ENCODE peak calls at places on chromosomes 11 and 22, in seven cellular contexts. W is AG08395; Q is ureter; P is AG04450; C is Karpas-422; M is stimulated activated effector memory CD8-positive, alpha-beta T cell treated with anti-CD3 and anti-CD28 coated beads, Interleukin-12 subunit alpha, Interleukin-12 subunit beta, amount 100 ng/mL, for 72 hours; A is ecto neural progenitor cell. O is an unnamed sample.

GRCh38 chr22:31747441-31747840 is 2.5 kb downstream of the PRR14L start:
- DNase-seq in W (no peak), Q (no peak), P (no peak), C (no peak), M (no peak), A (no peak), O (no peak)

GRCh38 chr11:77821349-77821851 is 456 bp downstream of the AAMDC start:
- DNase-seq in W (peak), Q (peak), P (no peak), C (no peak), M (peak), A (no peak), O (peak)

GRCh38 chr11:22387126-22387525 is 48.9 kb downstream of the SLC17A6 start:
- DNase-seq in W (no peak), Q (no peak), P (no peak), C (no peak), M (no peak), A (no peak), O (no peak)

GRCh38 chr11:43285826-43286225 is 26.0 kb upstream of the API5 start:
- DNase-seq in W (no peak), Q (no peak), P (no peak), C (no peak), M (no peak), A (peak), O (no peak)

GRCh38 chr11:61337706-61338268 is 4.8 kb downstream of the TKFC start:
- DNase-seq in W (no peak), Q (no peak), P (no peak), C (no peak), M (no peak), A (peak), O (no peak)

GRCh38 chr11:86014221-86014620 is 54.7 kb downstream of the PICALM start:
- DNase-seq in W (no peak), Q (no peak), P (no peak), C (no peak), M (no peak), A (no peak), O (no peak)

GRCh38 chr22:44389926-44390925 is 77.5 kb upstream of the SHISAL1 start:
- DNase-seq in W (no peak), Q (no peak), P (no peak), C (no peak), M (no peak), A (no peak), O (no peak)

GRCh38 chr22:48953103-48953720 is 874.5 kb downstream of the BRD1 start:
- DNase-seq in W (no peak), Q (no peak), P (no peak), C (no peak), M (no peak), A (no peak), O (no peak)

GRCh38 chr11:86636275-86636674 is 36.1 kb downstream of the ME3 start:
- DNase-seq in W (no peak), Q (no peak), P (no peak), C (no peak), M (no peak), A (no peak), O (no peak)

GRCh38 chr11:72751293-72752087 is 718 bp downstream of the ARAP1 start:
- DNase-seq in W (peak), Q (no peak), P (no peak), C (peak), M (no peak), A (no peak), O (peak)

GRCh38 chr22:25485626-25486545 is 78.6 kb upstream of the GRK3 start:
- DNase-seq in W (no peak), Q (no peak), P (no peak), C (no peak), M (no peak), A (no peak), O (no peak)

GRCh38 chr11:64088159-64089026 is 52.7 kb downstream of the FLRT1 start:
- DNase-seq in W (no peak), Q (no peak), P (no peak), C (peak), M (no peak), A (no peak), O (peak)

GRCh38 chr11:119920666-119921065 is 191.7 kb upstream of the NECTIN1 start:
- DNase-seq in W (no peak), Q (no peak), P (no peak), C (no peak), M (no peak), A (no peak), O (no peak)

GRCh38 chr11:112728288-112728687 is 232.9 kb upstream of the NCAM1 start:
- DNase-seq in W (no peak), Q (no peak), P (no peak), C (peak), M (no peak), A (no peak), O (no peak)

GRCh38 chr11:65290448-65291165 is 24.1 kb upstream of the CDC42EP2 start:
- DNase-seq in W (peak), Q (peak), P (peak), C (no peak), M (no peak), A (no peak), O (peak)

GRCh38 chr11:12281571-12282478 is 95.5 kb upstream of the PARVA start:
- DNase-seq in W (peak), Q (peak), P (peak), C (peak), M (peak), A (peak), O (peak)

GRCh38 chr11:19978668-19979518 is 181.4 kb downstream of the DBX1 start:
- DNase-seq in W (peak), Q (peak), P (peak), C (no peak), M (no peak), A (no peak), O (no peak)

GRCh38 chr22:19849800-19850481 is 4.7 kb downstream of the GNB1L start:
- DNase-seq in W (no peak), Q (peak), P (no peak), C (no peak), M (no peak), A (no peak), O (no peak)

O was measured in NAMALWA.